ENCODE peak calls at places on chromosomes 13 and 19, in ten cellular contexts. T is left lung; R is sigmoid colon; J is CD4-positive, alpha-beta T cell; K is stomach; V is lung; O is tibial artery; M is brain microvascular endothelial cell; Y is cardiac muscle cell; S is esophagus squamous epithelium. Z is an unnamed sample. For H3K27me3, the result is how much of the 10 kb centered on the place peaks cover.

GRCh38 chr19:9323557-9323918 is 441 bp upstream of the ZNF559 start:
- DNase-seq in T (no peak), K (peak), Y (peak), J (no peak), S (no peak), R (peak), M (peak), V (peak), O (peak), Z (peak)

GRCh38 chr13:40600145-40600751 is 66.2 kb downstream of the FOXO1 start:
- DNase-seq in Y (no peak), K (no peak), S (no peak), V (no peak), T (no peak), M (no peak), R (no peak), O (no peak), J (no peak), Z (no peak)

GRCh38 chr13:47598340-47598911 is 402.6 kb downstream of the SUCLA2 start:
- DNase-seq in R (no peak), T (no peak), K (no peak), M (no peak), O (no peak), J (no peak), V (no peak), S (no peak), Y (peak), Z (no peak)

GRCh38 chr13:28475916-28476725 is 18.8 kb downstream of the FLT1 start:
- DNase-seq in Y (peak), T (no peak), R (no peak), J (no peak), K (no peak), V (no peak), O (no peak), M (peak), S (no peak), Z (peak)

GRCh38 chr19:30074741-30075460 is 132.9 kb downstream of the URI1 start:
- DNase-seq in M (no peak), O (no peak), T (no peak), Y (no peak), K (no peak), V (no peak), J (no peak), S (no peak), R (peak), Z (no peak)

GRCh38 chr19:16319466-16319865 is 5.2 kb upstream of the KLF2 start:
- DNase-seq in T (no peak), K (no peak), V (no peak), O (no peak), R (no peak), M (no peak), S (no peak), Y (peak), J (no peak), Z (no peak)

GRCh38 chr13:46492946-46493345 is 60.0 kb upstream of the LRCH1 start:
- DNase-seq in S (no peak), K (no peak), Y (peak), J (no peak), V (no peak), M (peak), T (no peak), O (no peak), R (no peak), Z (no peak)

GRCh38 chr19:50269653-50270052 is 59.5 kb downstream of the KCNC3 start:
- DNase-seq in R (no peak), Y (no peak), V (no peak), S (no peak), K (no peak), O (no peak), J (no peak), M (no peak), T (no peak), Z (no peak)

GRCh38 chr13:36862722-36863121 is 43.7 kb downstream of the RFXAP start:
- DNase-seq in T (no peak), Y (no peak), J (no peak), K (no peak), R (no peak), O (no peak), V (no peak), M (no peak), S (no peak), Z (no peak)

GRCh38 chr19:30229524-30230174 is 142.5 kb upstream of the ZNF536 start:
- DNase-seq in T (no peak), K (no peak), O (no peak), S (no peak), M (peak), J (no peak), R (no peak), Y (no peak), V (no peak), Z (no peak)

GRCh38 chr13:76861859-76862258 is 24.3 kb downstream of the KCTD12 start:
- DNase-seq in S (no peak), T (no peak), Y (no peak), K (no peak), M (no peak), R (no peak), J (no peak), V (no peak), O (no peak), Z (no peak)

GRCh38 chr13:30453727-30454126 is 12.0 kb downstream of the HMGB1 start:
- DNase-seq in S (no peak), J (no peak), T (no peak), Y (peak), K (no peak), O (no peak), M (no peak), R (no peak), V (no peak), Z (no peak)

GRCh38 chr19:30908262-30908771 is 440.9 kb downstream of the TSHZ3 start:
- DNase-seq in K (no peak), M (no peak), Y (no peak), J (no peak), S (no peak), O (no peak), V (no peak), R (no peak), T (no peak), Z (no peak)

GRCh38 chr19:55646889-55647731 is 902 bp upstream of the CCDC106 start:
- DNase-seq in S (no peak), V (no peak), J (no peak), T (peak), M (no peak), O (no peak), R (no peak), K (no peak), Y (no peak), Z (no peak)

GRCh38 chr13:109100705-109101104 is 471.3 kb downstream of the MYO16 start:
- DNase-seq in O (no peak), T (no peak), M (no peak), Y (no peak), K (no peak), R (no peak), V (no peak), J (no peak), S (no peak), Z (no peak)

GRCh38 chr13:28583661-28584091 is 75.3 kb upstream of the POMP start:
- DNase-seq in O (no peak), K (no peak), S (no peak), T (no peak), R (no peak), V (no peak), M (peak), Y (peak), J (no peak), Z (no peak)

GRCh38 chr19:36573948-36574726 is 1.0 kb upstream of the ZNF529 start:
- DNase-seq in R (no peak), J (no peak), V (no peak), Y (peak), K (peak), O (no peak), M (peak), S (no peak), T (no peak), Z (no peak)

GRCh38 chr13:96821971-96822370 is 172.3 kb downstream of the OXGR1 start:
- DNase-seq in S (no peak), V (no peak), J (no peak), M (no peak), Y (no peak), K (no peak), R (no peak), T (no peak), O (no peak), Z (no peak)

GRCh38 chr13:86193281-86193680 is 394.1 kb upstream of the SLITRK6 start:
- DNase-seq in M (no peak), J (no peak), S (no peak), T (no peak), Y (no peak), K (no peak), V (no peak), R (no peak), O (no peak), Z (no peak)

GRCh38 chr13:64078480-64078936 is 2662.9 kb upstream of the PCDH20 start:
- DNase-seq in J (no peak), K (no peak), R (peak), T (peak), S (no peak), V (no peak), O (no peak), Y (no peak), M (no peak), Z (no peak)

GRCh38 chr19:57886046-57886445 is 2.8 kb downstream of the ZNF814 start:
- DNase-seq in Y (no peak), O (no peak), K (no peak), T (no peak), M (no peak), S (no peak), J (no peak), V (no peak), R (no peak), Z (no peak)

GRCh38 chr13:37446503-37446902 is 152.1 kb downstream of the POSTN start:
- DNase-seq in M (peak), R (no peak), Y (peak), K (no peak), V (no peak), T (no peak), O (peak), S (no peak), J (no peak), Z (peak)

GRCh38 chr19:38070573-38070972 is 153.4 kb downstream of the DPF1 start:
- DNase-seq in V (no peak), R (no peak), Y (peak), O (no peak), S (no peak), K (no peak), M (peak), J (no peak), T (no peak), Z (peak)

GRCh38 chr19:17243854-17244617 is 1.7 kb downstream of the NR2F6 start:
- DNase-seq in J (no peak), T (no peak), V (no peak), Y (peak), S (no peak), K (peak), O (peak), M (no peak), R (no peak), Z (no peak)

GRCh38 chr19:6164906-6165531 is 29.6 kb downstream of the ACSBG2 start:
- DNase-seq in M (no peak), R (no peak), K (no peak), O (no peak), T (no peak), Y (no peak), J (no peak), S (no peak), V (no peak), Z (no peak)

GRCh38 chr13:50793026-50793425 is 50.5 kb downstream of the DLEU7 start:
- DNase-seq in J (no peak), Y (no peak), K (no peak), R (no peak), S (no peak), V (no peak), M (no peak), T (no peak), O (no peak), Z (no peak)

GRCh38 chr19:39070888-39071287 is 13.3 kb upstream of the ACP7 start:
- DNase-seq in J (no peak), K (no peak), O (no peak), S (no peak), R (no peak), Y (no peak), V (no peak), M (peak), T (no peak), Z (no peak)

GRCh38 chr19:46513461-46514236 is 18.0 kb upstream of the PNMA8B start:
- DNase-seq in K (peak), Y (peak), S (peak), M (peak), J (peak), T (peak), V (peak), R (peak), O (peak), Z (no peak)

GRCh38 chr19:35040826-35041547 is 534 bp upstream of the HPN start:
- DNase-seq in S (peak), J (no peak), V (peak), O (peak), K (peak), Y (peak), M (no peak), T (peak), R (peak), Z (no peak)

GRCh38 chr13:107301724-107302374 is 733.9 kb upstream of the ARGLU1 start:
- DNase-seq in T (no peak), Y (peak), V (no peak), R (no peak), K (no peak), M (no peak), S (no peak), J (no peak), O (no peak), Z (no peak)

GRCh38 chr19:1220452-1221037 is 15.0 kb downstream of the STK11 start:
- DNase-seq in T (no peak), O (no peak), V (no peak), R (no peak), J (no peak), S (no peak), Y (no peak), M (no peak), K (no peak), Z (no peak)
- TF ChIP-seq CTCF in T (no peak), O (no peak), V (no peak), R (no peak), J (no peak), S (no peak), Y (peak), M (peak), K (no peak), Z (no peak)

GRCh38 chr19:41933693-41934426 is 5.6 kb upstream of the ERFL start:
- DNase-seq in R (no peak), S (no peak), O (no peak), M (no peak), K (no peak), Y (no peak), J (no peak), V (no peak), T (no peak), Z (no peak)

GRCh38 chr19:41933131-41933458 is 4.8 kb upstream of the ERFL start:
- DNase-seq in V (no peak), O (no peak), M (no peak), Y (no peak), S (no peak), J (no peak), K (no peak), T (no peak), R (no peak), Z (no peak)

GRCh38 chr19:41930322-41930722 is 2.1 kb upstream of the ERFL start:
- DNase-seq in S (no peak), R (no peak), T (no peak), K (no peak), J (no peak), M (no peak), Y (no peak), V (no peak), O (no peak), Z (no peak)

GRCh38 chr19:41930926-41931592 is 2.8 kb upstream of the ERFL start:
- DNase-seq in T (no peak), Y (no peak), M (no peak), R (no peak), J (no peak), O (no peak), S (no peak), V (no peak), K (no peak), Z (no peak)

DNA sequence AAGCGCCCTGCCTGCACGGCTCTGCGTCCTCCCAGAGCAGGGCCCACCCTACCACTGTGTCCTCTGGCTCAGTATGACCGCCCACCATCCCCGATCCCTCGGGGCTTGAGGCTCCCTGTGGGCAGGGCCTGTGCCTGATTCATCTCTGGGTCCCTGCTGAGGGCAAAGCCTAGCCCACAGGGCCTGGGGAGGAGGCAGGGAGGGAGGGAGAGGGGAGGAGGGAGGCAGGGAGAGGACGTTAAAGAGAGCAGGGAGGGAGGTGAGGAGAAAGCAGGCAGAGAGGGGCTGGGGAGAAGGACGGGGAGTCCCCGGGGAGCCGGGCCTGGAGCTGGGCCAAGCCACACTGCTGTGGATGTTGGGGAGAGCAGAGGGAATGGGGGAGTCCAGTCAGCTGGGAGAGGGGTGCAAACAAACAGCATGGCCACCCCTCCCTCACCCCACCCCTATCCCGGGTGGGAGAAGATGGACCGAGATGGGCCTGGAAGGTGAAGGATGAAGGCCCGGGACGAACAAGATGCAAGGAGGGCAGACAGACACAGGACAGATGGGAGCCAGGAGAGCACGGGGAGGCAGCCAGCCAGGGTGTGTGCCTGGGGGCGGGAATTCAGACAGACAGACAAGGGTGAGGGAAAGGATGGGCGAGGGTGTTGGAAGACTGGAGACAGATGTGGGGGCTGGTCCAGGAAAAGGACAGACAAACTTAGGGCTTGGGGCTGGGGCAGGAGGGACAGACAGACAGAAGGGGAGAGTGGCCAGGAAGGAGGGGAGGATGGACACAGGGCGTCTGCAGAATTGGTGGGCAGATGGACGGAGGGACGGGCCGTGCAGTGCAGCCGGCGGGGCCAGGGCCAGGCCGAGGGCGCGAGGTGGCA is 4.2 kb upstream of the ERFL start:
- DNase-seq in R (no peak), S (no peak), Y (no peak), T (no peak), O (no peak), K (no peak), M (no peak), J (no peak), V (no peak), Z (no peak)
- H3K27me3 ChIP-seq in R (half or more), S (half or more), Y (half or more), T (under half), O (half or more), K (half or more), M (half or more), J (under half), V (under half), Z (half or more)

GRCh38 chr19:15274477-15274876 is 42.2 kb upstream of the EPHX3 start:
- DNase-seq in M (no peak), S (no peak), K (no peak), R (no peak), T (no peak), Y (no peak), J (no peak), V (no peak), O (no peak), Z (no peak)

GRCh38 chr19:15280048-15280725 is 47.9 kb upstream of the EPHX3 start:
- DNase-seq in J (no peak), Y (no peak), R (no peak), O (no peak), M (no peak), K (no peak), T (no peak), V (no peak), S (no peak), Z (no peak)

GRCh38 chr19:15279326-15279904 is 47.2 kb upstream of the EPHX3 start:
- DNase-seq in Y (no peak), S (no peak), O (no peak), R (no peak), V (no peak), J (no peak), M (no peak), K (no peak), T (no peak), Z (no peak)

GRCh38 chr19:15280915-15281683 is 48.9 kb upstream of the EPHX3 start:
- DNase-seq in K (peak), R (peak), M (peak), V (peak), Y (peak), J (no peak), T (peak), O (peak), S (no peak), Z (peak)

GRCh38 chr19:15276620-15277019 is 44.4 kb upstream of the EPHX3 start:
- DNase-seq in O (no peak), S (no peak), T (no peak), K (no peak), Y (no peak), R (no peak), M (no peak), V (no peak), J (no peak), Z (no peak)
- H3K27ac ChIP-seq in O (peak), S (peak), T (peak), K (no peak), Y (peak), R (no peak), M (no peak), V (no peak), J (no peak), Z (peak)

DNA sequence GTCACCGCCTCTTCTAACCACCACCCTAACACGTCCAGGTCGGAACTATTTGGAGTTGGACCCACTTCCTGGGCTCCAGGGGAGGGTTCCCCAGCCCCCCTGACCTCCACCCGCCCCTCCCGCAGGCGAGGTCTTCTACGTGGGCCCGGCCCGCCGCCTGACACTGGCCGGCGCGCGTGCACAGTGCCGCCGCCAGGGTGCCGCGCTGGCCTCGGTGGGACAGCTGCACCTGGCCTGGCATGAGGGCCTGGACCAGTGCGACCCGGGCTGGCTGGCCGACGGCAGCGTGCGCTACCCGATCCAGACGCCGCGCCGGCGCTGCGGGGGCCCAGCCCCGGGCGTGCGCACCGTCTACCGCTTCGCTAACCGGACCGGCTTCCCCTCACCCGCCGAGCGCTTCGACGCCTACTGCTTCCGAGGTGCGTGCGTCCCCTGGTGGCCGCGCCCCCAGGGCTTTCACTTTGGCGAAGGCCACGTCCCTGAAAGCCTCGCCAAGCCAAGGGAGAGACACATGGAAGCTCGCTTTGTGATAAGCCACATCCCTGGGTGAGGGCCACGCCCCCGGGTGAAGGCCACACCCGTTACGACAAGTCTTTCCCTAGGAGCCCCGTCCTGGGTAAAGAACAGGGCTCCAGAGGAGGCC is 13.2 kb downstream of the NCAN start:
- DNase-seq in T (peak), V (peak), J (peak), S (no peak), M (peak), R (no peak), O (peak), K (peak), Y (peak), Z (peak)
- TF ChIP-seq CTCF in T (peak), V (peak), J (peak), S (peak), M (peak), R (no peak), O (peak), K (no peak), Y (peak), Z (peak)

GRCh38 chr13:95237310-95237870 is 63.9 kb downstream of the ABCC4 start:
- DNase-seq in J (no peak), T (no peak), V (peak), O (no peak), Y (no peak), S (no peak), M (no peak), R (no peak), K (no peak), Z (no peak)
- H3K27me3 ChIP-seq in J (under half), T (under half), V (under half), O (under half), Y (under half), S (under half), M (under half), R (under half), K (under half), Z (under half)

GRCh38 chr19:48629297-48629598 is 7.9 kb downstream of the DBP start:
- DNase-seq in K (no peak), M (no peak), Y (no peak), O (no peak), R (peak), S (no peak), T (peak), J (no peak), V (no peak), Z (no peak)
- H3K27ac ChIP-seq in K (peak), M (no peak), Y (no peak), O (peak), R (peak), S (peak), T (no peak), J (no peak), V (peak), Z (no peak)